ENCODE peak calls at places on chromosome 18, in five cellular contexts. W, U, C, O and V are unnamed samples. For H3K9me3, the result is how much of the 10 kb centered on the place peaks cover.

GRCh38 chr18:54149078-54149697 is 75.3 kb downstream of the MBD2 start:
- DNase-seq in W (no peak), C (peak), U (no peak), O (peak), V (peak)

GRCh38 chr18:27666070-27666469 is 481.0 kb upstream of the CHST9 start:
- DNase-seq in C (no peak), O (no peak), U (no peak), W (no peak), V (no peak)

GRCh38 chr18:74381621-74382350 is 66.1 kb downstream of the C18orf63 start:
- DNase-seq in U (no peak), W (no peak), O (no peak), C (no peak), V (no peak)

GRCh38 chr18:6294119-6294784 is 120.5 kb downstream of the L3MBTL4 start:
- DNase-seq in O (peak), W (peak), U (no peak), C (no peak), V (no peak)

GRCh38 chr18:36424741-36425142 is 127.2 kb downstream of the FHOD3 start:
- DNase-seq in W (no peak), C (no peak), U (no peak), O (no peak), V (no peak)

GRCh38 chr18:62324917-62325805 is at the start of gene TNFRSF11A:
- DNase-seq in W (no peak), O (peak), C (no peak), U (no peak), V (no peak)

GRCh38 chr18:7598167-7599062 is 31.3 kb downstream of the PTPRM start:
- DNase-seq in O (no peak), W (no peak), C (peak), U (no peak), V (no peak)

GRCh38 chr18:38010971-38011370 is 445.4 kb upstream of the CELF4 start:
- DNase-seq in W (no peak), U (no peak), O (no peak), C (no peak), V (no peak)

GRCh38 chr18:44683566-44683965 is 2.9 kb downstream of the SETBP1 start:
- DNase-seq in U (no peak), W (no peak), O (no peak), C (no peak), V (no peak)

GRCh38 chr18:78378983-78379382 is 600.6 kb upstream of the SALL3 start:
- DNase-seq in W (no peak), O (no peak), U (no peak), C (no peak), V (no peak)

GRCh38 chr18:78965917-78966878 is 13.4 kb upstream of the SALL3 start:
- DNase-seq in C (no peak), W (no peak), U (peak), O (no peak), V (no peak)

GRCh38 chr18:31010601-31011000 is 31.9 kb downstream of the DSC3 start:
- DNase-seq in O (no peak), C (no peak), W (no peak), U (no peak), V (no peak)

GRCh38 chr18:8519102-8519501 is 90.1 kb upstream of the RAB12 start:
- DNase-seq in O (no peak), W (no peak), C (no peak), U (peak), V (no peak)

GRCh38 chr18:22674300-22674699 is 256.6 kb upstream of the CTAGE1 start:
- DNase-seq in U (no peak), O (no peak), W (no peak), C (peak), V (peak)

GRCh38 chr18:39455300-39455699 is 1889.7 kb upstream of the CELF4 start:
- DNase-seq in C (peak), O (no peak), W (no peak), U (no peak), V (no peak)

GRCh38 chr18:24942144-24942543 is 409.8 kb downstream of the ZNF521 start:
- DNase-seq in U (no peak), W (peak), O (no peak), C (no peak), V (no peak)

GRCh38 chr18:76927216-76927725 is 104.9 kb downstream of the ZNF236 start:
- DNase-seq in W (no peak), C (peak), O (no peak), U (no peak), V (no peak)

GRCh38 chr18:28412521-28412920 is 235.6 kb upstream of the CDH2 start:
- DNase-seq in O (no peak), C (no peak), W (no peak), U (no peak), V (no peak)

GRCh38 chr18:44627245-44627644 is 53.4 kb upstream of the SETBP1 start:
- DNase-seq in U (no peak), C (no peak), O (no peak), W (no peak), V (no peak)

GRCh38 chr18:33839452-33840225 is 261.6 kb downstream of the ASXL3 start:
- DNase-seq in C (peak), O (no peak), U (no peak), W (no peak), V (no peak)

GRCh38 chr18:74163019-74163656 is 14.8 kb downstream of the TIMM21 start:
- DNase-seq in C (no peak), U (no peak), W (no peak), O (no peak), V (no peak)

GRCh38 chr18:59634096-59634495 is 63.1 kb downstream of the CCBE1 start:
- DNase-seq in C (no peak), U (no peak), O (no peak), W (no peak), V (no peak)

GRCh38 chr18:46946656-46947282 is 29.4 kb downstream of the KATNAL2 start:
- DNase-seq in W (peak), O (peak), U (no peak), C (peak), V (peak)

GRCh38 chr18:24372279-24372678 is 25.3 kb downstream of the OSBPL1A start:
- DNase-seq in C (no peak), U (no peak), O (no peak), W (no peak), V (no peak)

GRCh38 chr18:74453642-74454198 is 3.4 kb downstream of the DIPK1C start:
- DNase-seq in U (no peak), W (no peak), O (no peak), C (no peak), V (no peak)

GRCh38 chr18:48929212-48929612 is 21.6 kb downstream of the SMAD7 start:
- DNase-seq in U (no peak), C (no peak), W (no peak), O (no peak), V (no peak)
- H3K4me3 ChIP-seq in U (no peak), C (no peak), W (no peak), O (no peak), V (peak)

DNA sequence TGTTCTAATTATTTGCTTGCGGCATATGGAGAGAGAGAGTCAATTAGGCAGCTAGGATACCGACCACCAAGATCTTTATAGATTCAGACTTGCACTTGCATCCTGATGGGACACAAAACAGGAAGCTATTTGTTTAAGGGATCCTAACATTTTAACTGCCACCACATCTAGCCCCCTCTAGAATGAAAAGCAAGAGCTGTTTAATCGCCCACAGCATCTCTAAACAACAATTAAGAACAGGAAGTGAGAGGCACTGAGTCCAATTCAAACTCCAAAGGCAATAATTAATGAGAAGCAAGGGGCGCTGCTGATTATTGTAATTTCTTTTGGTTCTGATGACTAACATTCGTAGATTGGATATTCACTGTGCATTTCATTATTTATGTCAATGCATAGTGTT is 182.1 kb upstream of the LINC00305 start:
- DNase-seq in C (no peak), O (no peak), U (no peak), W (no peak), V (no peak)
- H3K9me3 ChIP-seq in C (under half), O (under half), U (under half), W (under half), V (under half)

GRCh38 chr18:55665506-55665905 is 77.5 kb upstream of the TCF4 start:
- DNase-seq in O (no peak), U (no peak), W (no peak), C (no peak), V (no peak)
- H3K4me3 ChIP-seq in O (no peak), U (no peak), W (no peak), C (no peak), V (no peak)

GRCh38 chr18:10226971-10227370 is 227.5 kb upstream of the APCDD1 start:
- DNase-seq in C (no peak), O (no peak), U (peak), W (no peak), V (no peak)
- H3K9me3 ChIP-seq in C (under half), O (under half), U (under half), W (under half), V (under half)

DNA sequence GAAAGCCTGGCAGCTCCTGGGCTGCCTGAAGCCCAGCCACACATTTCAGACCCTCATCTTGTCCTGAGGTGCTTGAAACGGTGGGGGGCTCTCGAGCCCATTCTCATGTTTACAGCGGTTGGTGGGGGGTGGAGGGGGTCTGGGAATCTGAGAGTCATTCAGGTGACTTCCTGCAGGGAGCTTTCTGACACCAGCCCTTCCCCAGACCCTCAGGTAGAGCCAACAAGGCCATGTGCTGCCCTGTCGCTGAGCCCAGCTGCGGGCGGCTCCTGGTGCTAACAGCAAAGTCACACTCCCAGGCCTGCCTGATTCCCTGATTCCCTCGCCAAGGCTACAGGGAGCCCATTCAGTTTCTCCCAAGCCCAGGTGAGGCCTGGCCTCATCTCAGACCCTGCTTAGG is 324.9 kb upstream of the MEX3C start:
- DNase-seq in W (no peak), U (no peak), C (no peak), O (no peak), V (no peak)
- H3K4me3 ChIP-seq in W (no peak), U (no peak), C (no peak), O (no peak), V (no peak)

GRCh38 chr18:71223487-71223886 is 934.6 kb downstream of the SOCS6 start:
- DNase-seq in U (no peak), C (peak), W (no peak), O (no peak), V (no peak)
- H3K9me3 ChIP-seq in U (under half), C (under half), W (under half), O (under half), V (under half)

GRCh38 chr18:3246636-3247242 is 862 bp upstream of the MYL12A start:
- DNase-seq in W (peak), C (no peak), U (no peak), O (peak), V (no peak)

GRCh38 chr18:3248062-3248669 is 565 bp downstream of the MYL12A start:
- DNase-seq in U (no peak), C (peak), W (peak), O (no peak), V (no peak)

GRCh38 chr18:3247243-3248061 is at the start of gene MYL12A:
- DNase-seq in C (peak), W (peak), O (peak), U (peak), V (peak)

GRCh38 chr18:3245185-3245564 is 2.4 kb upstream of the MYL12A start:
- DNase-seq in U (no peak), C (no peak), O (no peak), W (no peak), V (no peak)

GRCh38 chr18:3245853-3246635 is 1.6 kb upstream of the MYL12A start:
- DNase-seq in O (peak), W (peak), U (peak), C (peak), V (no peak)
- H3K4me3 ChIP-seq in O (peak), W (peak), U (peak), C (peak), V (peak)

GRCh38 chr18:80040515-80040914 is 6.3 kb downstream of the RBFA start:
- DNase-seq in O (no peak), U (no peak), W (no peak), C (no peak), V (no peak)

GRCh38 chr18:80042785-80043184 is 8.6 kb downstream of the RBFA start:
- DNase-seq in C (no peak), O (no peak), W (no peak), U (no peak), V (no peak)

GRCh38 chr18:80044072-80044471 is 9.8 kb downstream of the RBFA start:
- DNase-seq in U (no peak), W (no peak), O (no peak), C (no peak), V (no peak)

GRCh38 chr18:80037869-80038630 is 3.8 kb downstream of the RBFA start:
- DNase-seq in W (no peak), U (no peak), O (no peak), C (no peak), V (no peak)

GRCh38 chr18:80041424-80041823 is 7.2 kb downstream of the RBFA start:
- DNase-seq in C (no peak), O (no peak), U (no peak), W (no peak), V (no peak)
- H3K9me3 ChIP-seq in C (under half), O (under half), U (under half), W (under half), V (under half)

DNA sequence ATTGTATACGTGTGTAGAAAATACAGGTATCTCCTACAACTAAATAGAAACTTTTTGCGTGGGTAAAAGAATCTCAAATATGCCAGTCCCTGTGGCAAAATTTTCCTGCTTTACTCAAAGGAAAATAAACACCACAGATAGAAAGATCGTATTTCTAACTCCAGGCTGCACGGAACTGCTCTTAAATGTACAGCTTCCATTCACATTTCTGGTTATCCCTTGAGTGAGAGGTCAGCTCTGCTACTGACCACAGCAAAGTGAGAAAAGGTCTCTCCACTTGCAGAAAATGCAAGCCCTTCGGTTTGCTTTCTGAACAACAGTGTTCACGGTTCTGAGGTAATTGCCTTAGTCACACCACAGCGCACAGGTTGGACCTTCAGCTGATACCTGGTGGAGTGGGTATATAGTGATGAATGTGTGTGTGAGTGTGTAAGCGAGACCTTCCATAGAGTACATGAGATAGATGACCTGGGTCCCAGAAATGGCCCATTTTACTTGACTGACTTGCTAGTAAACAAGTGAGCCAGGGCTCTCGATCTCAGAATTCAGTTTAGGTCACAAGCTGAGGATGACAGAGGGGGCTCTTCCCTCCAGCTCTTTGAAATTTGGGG is 52.1 kb downstream of the ALPK2 start:
- DNase-seq in W (no peak), O (no peak), U (no peak), C (peak), V (no peak)
- H3K4me3 ChIP-seq in W (no peak), O (no peak), U (no peak), C (peak), V (peak)